ENCODE peak calls at places on chromosomes 6 and 20, in eight cellular contexts. U is glutamatergic neuron; T is germinal center; N is NCI-H1048; E is upper lobe of right lung; P is left colon; I is HFFc6; Q is stimulated activated CD4-positive, alpha-beta T cell treated with anti-CD3 and anti-CD28 coated beads, Interleukin-4, amount 100 ng/mL, for 24 hours. R is an unnamed sample.

GRCh38 chr6:52522655-52523054 is 54.2 kb downstream of the TRAM2 start:
- DNase-seq in U (no peak), T (no peak), N (no peak), E (no peak), P (no peak), I (no peak), Q (no peak), R (no peak)

GRCh38 chr20:47950103-47950502 is 164.8 kb upstream of the SULF2 start:
- DNase-seq in U (no peak), T (no peak), N (peak), E (no peak), P (no peak), I (no peak), Q (no peak), R (no peak)

GRCh38 chr6:149830731-149831379 is 33.3 kb downstream of the LRP11 start:
- DNase-seq in U (no peak), T (no peak), N (no peak), E (no peak), P (no peak), I (peak), Q (no peak), R (no peak)

GRCh38 chr6:12898603-12899002 is 182.0 kb downstream of the PHACTR1 start:
- DNase-seq in U (no peak), T (no peak), N (no peak), E (no peak), P (no peak), I (no peak), Q (no peak), R (no peak)

GRCh38 chr20:47304287-47304686 is 52.2 kb downstream of the ZMYND8 start:
- DNase-seq in U (no peak), T (no peak), N (no peak), E (peak), P (no peak), I (peak), Q (no peak), R (no peak)

GRCh38 chr6:7165736-7166296 is 58.1 kb downstream of the RREB1 start:
- DNase-seq in U (no peak), T (no peak), N (no peak), E (no peak), P (no peak), I (no peak), Q (no peak), R (no peak)

GRCh38 chr20:57124800-57125399 is 141.5 kb downstream of the BMP7 start:
- DNase-seq in U (no peak), T (no peak), N (no peak), E (no peak), P (no peak), I (no peak), Q (no peak), R (no peak)

GRCh38 chr6:17476506-17476905 is 83.1 kb downstream of the CAP2 start:
- DNase-seq in U (no peak), T (no peak), N (no peak), E (no peak), P (no peak), I (no peak), Q (no peak), R (no peak)

GRCh38 chr20:11905460-11906150 is 12.1 kb upstream of the BTBD3 start:
- DNase-seq in U (no peak), T (no peak), N (no peak), E (no peak), P (no peak), I (no peak), Q (no peak), R (no peak)

GRCh38 chr6:155782320-155782730 is 326.7 kb upstream of the NOX3 start:
- DNase-seq in U (no peak), T (no peak), N (no peak), E (no peak), P (peak), I (peak), Q (no peak), R (no peak)

GRCh38 chr20:56487216-56487615 is 18.8 kb downstream of the RTF2 start:
- DNase-seq in U (no peak), T (no peak), N (no peak), E (no peak), P (no peak), I (no peak), Q (no peak), R (peak)

GRCh38 chr6:136244061-136244616 is 6.0 kb downstream of the MTFR2 start:
- DNase-seq in U (no peak), T (no peak), N (no peak), E (no peak), P (no peak), I (peak), Q (no peak), R (no peak)

GRCh38 chr6:137709424-137710281 is 157.4 kb upstream of the TNFAIP3 start:
- DNase-seq in U (no peak), T (no peak), N (no peak), E (no peak), P (no peak), I (no peak), Q (peak), R (no peak)

GRCh38 chr20:36543187-36544133 is 2.1 kb downstream of the MYL9 start:
- DNase-seq in U (no peak), T (no peak), N (no peak), E (no peak), P (peak), I (peak), Q (no peak), R (peak)

GRCh38 chr6:42159431-42160024 is 13.6 kb upstream of the GUCA1A start:
- DNase-seq in U (no peak), T (no peak), N (no peak), E (no peak), P (no peak), I (no peak), Q (no peak), R (no peak)

GRCh38 chr20:40991181-40991889 is 37.3 kb upstream of the TOP1 start:
- DNase-seq in U (no peak), T (peak), N (no peak), E (peak), P (peak), I (no peak), Q (peak), R (no peak)

GRCh38 chr6:14412026-14412425 is 294.5 kb downstream of the CD83 start:
- DNase-seq in U (no peak), T (no peak), N (no peak), E (no peak), P (no peak), I (no peak), Q (no peak), R (no peak)

GRCh38 chr20:217266-217665 is 9.8 kb upstream of the DEFB129 start:
- DNase-seq in U (no peak), T (no peak), N (no peak), E (no peak), P (no peak), I (no peak), Q (no peak), R (no peak)

GRCh38 chr20:52172392-52173047 is 19.1 kb downstream of the ZFP64 start:
- DNase-seq in U (no peak), T (no peak), N (no peak), E (no peak), P (no peak), I (no peak), Q (no peak), R (no peak)

GRCh38 chr6:291697-292505 is at the start of gene DUSP22:
- DNase-seq in U (peak), T (peak), N (no peak), E (peak), P (peak), I (peak), Q (peak), R (peak)

GRCh38 chr6:22302828-22303227 is 6.0 kb upstream of the PRL start:
- DNase-seq in U (no peak), T (no peak), N (no peak), E (no peak), P (no peak), I (no peak), Q (no peak), R (no peak)

GRCh38 chr20:59751075-59751711 is 146.9 kb downstream of the PHACTR3 start:
- DNase-seq in U (peak), T (peak), N (no peak), E (peak), P (peak), I (peak), Q (peak), R (no peak)

GRCh38 chr20:58173091-58173490 is 55.4 kb downstream of the ANKRD60 start:
- DNase-seq in U (no peak), T (no peak), N (no peak), E (no peak), P (no peak), I (no peak), Q (no peak), R (no peak)

GRCh38 chr20:41560971-41561370 is 57.2 kb downstream of the CHD6 start:
- DNase-seq in U (no peak), T (no peak), N (no peak), E (no peak), P (no peak), I (no peak), Q (no peak), R (no peak)

GRCh38 chr6:28383235-28384142 is 16.1 kb downstream of the ZSCAN12 start:
- DNase-seq in U (peak), T (peak), N (no peak), E (peak), P (peak), I (peak), Q (no peak), R (peak)

GRCh38 chr6:52152692-52153091 is 33.5 kb upstream of the IL17A start:
- DNase-seq in U (no peak), T (no peak), N (no peak), E (no peak), P (no peak), I (no peak), Q (no peak), R (no peak)

GRCh38 chr6:90440586-90441338 is 144.1 kb upstream of the BACH2 start:
- DNase-seq in U (no peak), T (no peak), N (no peak), E (no peak), P (no peak), I (no peak), Q (no peak), R (no peak)

GRCh38 chr6:73011945-73012344 is 213.4 kb downstream of the KHDC1L start:
- DNase-seq in U (no peak), T (no peak), N (no peak), E (no peak), P (no peak), I (no peak), Q (no peak), R (no peak)

GRCh38 chr20:61354501-61354900 is 102.4 kb downstream of the CDH4 start:
- DNase-seq in U (no peak), T (no peak), N (no peak), E (no peak), P (no peak), I (no peak), Q (no peak), R (peak)

GRCh38 chr6:14016930-14017625 is 92.3 kb downstream of the RNF182 start:
- DNase-seq in U (no peak), T (no peak), N (no peak), E (no peak), P (no peak), I (no peak), Q (no peak), R (no peak)

GRCh38 chr20:391041-391711 is 10.6 kb downstream of the TRIB3 start:
- DNase-seq in U (no peak), T (no peak), N (no peak), E (no peak), P (no peak), I (no peak), Q (no peak), R (no peak)

GRCh38 chr6:16622193-16622592 is 139.1 kb downstream of the ATXN1 start:
- DNase-seq in U (no peak), T (no peak), N (no peak), E (no peak), P (no peak), I (no peak), Q (no peak), R (no peak)

GRCh38 chr6:151577257-151577656 is 83.4 kb downstream of the CCDC170 start:
- DNase-seq in U (no peak), T (no peak), N (no peak), E (no peak), P (no peak), I (no peak), Q (no peak), R (no peak)

GRCh38 chr20:10793741-10794140 is 119.9 kb upstream of the JAG1 start:
- DNase-seq in U (no peak), T (no peak), N (no peak), E (no peak), P (no peak), I (no peak), Q (no peak), R (no peak)

R was measured in cardiac septum.